ENCODE peak calls at places on chromosomes 11 and 22, in eight cellular contexts. J is AG04449; B is anterior cingulate cortex; O is HFF-Myc; H is fibroblast of mammary gland; C is activated CD4-positive, CD25-positive, alpha-beta regulatory T cell treated with anti-CD3 and anti-CD28 coated beads, Interleukin-2, amount 50 U/mL, for 72 hours; G is effector memory CD4-positive, alpha-beta T cell; X is GM12864. R is an unnamed sample.

GRCh38 chr22:35600466-35600865 is 16.7 kb downstream of the MB start:
- DNase-seq in J (no peak), G (no peak), C (no peak), B (no peak), X (no peak), H (no peak), O (no peak), R (no peak)

GRCh38 chr11:132466983-132467382 is 1065.3 kb downstream of the OPCML start:
- DNase-seq in G (no peak), B (no peak), X (no peak), H (no peak), C (no peak), O (no peak), J (no peak), R (no peak)

GRCh38 chr11:114358711-114359110 is 41.6 kb downstream of the C11orf71 start:
- DNase-seq in O (no peak), G (no peak), B (no peak), J (no peak), C (no peak), H (no peak), X (no peak), R (peak; percentile 9)

GRCh38 chr11:133519560-133519959 is 12.7 kb downstream of the OPCML start:
- DNase-seq in C (no peak), X (no peak), G (no peak), B (no peak), O (no peak), H (no peak), J (no peak), R (no peak)

GRCh38 chr11:124717786-124718634 is 21.7 kb upstream of the NRGN start:
- DNase-seq in G (no peak), B (no peak), H (peak; percentile 29), X (no peak), C (no peak), J (no peak), O (no peak), R (peak; percentile 25)

GRCh38 chr11:130476922-130477491 is 28.6 kb downstream of the ADAMTS15 start:
- DNase-seq in J (no peak), X (no peak), O (no peak), C (no peak), B (no peak), H (peak; percentile 74), G (no peak), R (peak; percentile 1)

GRCh38 chr11:78696177-78696576 is 121.5 kb upstream of the NARS2 start:
- DNase-seq in B (no peak), O (no peak), G (no peak), J (no peak), X (no peak), C (no peak), H (no peak), R (no peak)

GRCh38 chr11:96267490-96268010 is 75.4 kb downstream of the MAML2 start:
- DNase-seq in O (no peak), X (peak; percentile 75), G (peak; percentile 3), J (no peak), H (no peak), C (no peak), B (no peak), R (no peak)

GRCh38 chr11:118010738-118011461 is 24.7 kb downstream of the IL10RA start:
- DNase-seq in O (no peak), B (peak; percentile 26), G (no peak), H (no peak), C (no peak), J (no peak), X (peak; percentile 82), R (no peak)

GRCh38 chr11:62954478-62954877 is 30.3 kb downstream of the SLC22A6 start:
- DNase-seq in H (no peak), X (no peak), O (no peak), J (no peak), C (no peak), B (no peak), G (no peak), R (no peak)

GRCh38 chr11:93081694-93082093 is 112.2 kb downstream of the MTNR1B start:
- DNase-seq in C (no peak), G (no peak), B (no peak), H (no peak), O (no peak), X (no peak), J (no peak), R (no peak)

GRCh38 chr11:9847636-9848035 is 183.8 kb downstream of the SWAP70 start:
- DNase-seq in J (no peak), X (no peak), B (no peak), O (no peak), C (no peak), G (no peak), H (peak; percentile 75), R (no peak)

GRCh38 chr22:28250036-28250695 is 331.1 kb upstream of the PITPNB start:
- DNase-seq in H (no peak), B (no peak), G (no peak), C (no peak), J (no peak), O (no peak), X (no peak), R (no peak)

GRCh38 chr22:50406416-50407170 is 63.5 kb downstream of the PPP6R2 start:
- DNase-seq in B (no peak), G (no peak), X (no peak), O (no peak), C (no peak), H (no peak), J (no peak), R (no peak)

GRCh38 chr11:112786886-112787530 is 174.2 kb upstream of the NCAM1 start:
- DNase-seq in H (no peak), J (no peak), G (no peak), B (no peak), O (no peak), C (no peak), X (no peak), R (no peak)

GRCh38 chr22:50733521-50734342 is 4.3 kb upstream of the ACR start:
- DNase-seq in C (peak; percentile 19), J (no peak), X (no peak), B (peak; percentile 75), O (no peak), G (no peak), H (peak; percentile 51), R (no peak)

GRCh38 chr11:130071211-130071712 is 1.6 kb downstream of the APLP2 start:
- DNase-seq in J (no peak), H (peak; percentile 43), B (no peak), G (no peak), X (no peak), O (no peak), C (no peak), R (peak; percentile 39)

R was measured in ACHN.